ENCODE peak calls at places on chromosome X, in four cellular contexts. I, W, B and V are unnamed samples.

GRCh38 chrX:16993791-16994318 is 47.4 kb downstream of the REPS2 start:
- DNase-seq in W (no peak), B (no peak), I (no peak), V (no peak)

GRCh38 chrX:16077811-16078210 is 45.6 kb upstream of the GRPR start:
- DNase-seq in B (no peak), I (no peak), W (no peak), V (no peak)

GRCh38 chrX:10030570-10030969 is 63.4 kb downstream of the CLDN34 start:
- DNase-seq in I (no peak), W (no peak), B (no peak), V (no peak)

GRCh38 chrX:103211012-103211715 is 3.7 kb upstream of the BEX4 start:
- DNase-seq in B (no peak), I (peak), W (no peak), V (peak)

GRCh38 chrX:17214962-17215361 is 160.0 kb upstream of the NHS start:
- DNase-seq in I (no peak), W (no peak), B (no peak), V (no peak)

GRCh38 chrX:97756879-97757278 is 873.2 kb downstream of the RPA4 start:
- DNase-seq in I (no peak), W (no peak), B (no peak), V (no peak)

GRCh38 chrX:81294101-81294500 is 92.2 kb downstream of the SH3BGRL start:
- DNase-seq in W (no peak), B (no peak), I (no peak), V (no peak)

GRCh38 chrX:149145845-149146285 is 359.2 kb downstream of the IDS start:
- DNase-seq in B (no peak), I (no peak), W (no peak), V (no peak)

GRCh38 chrX:120549483-120550452 is 11.0 kb downstream of the CUL4B start:
- DNase-seq in W (no peak), B (no peak), I (peak), V (no peak)

GRCh38 chrX:38095971-38096529 is 89.7 kb downstream of the SYTL5 start:
- DNase-seq in B (no peak), I (no peak), W (no peak), V (no peak)

GRCh38 chrX:64230123-64230970 is at the start of gene ASB12:
- DNase-seq in W (no peak), I (no peak), B (no peak), V (no peak)

GRCh38 chrX:76893930-76894329 is 466.4 kb downstream of the MAGEE1 start:
- DNase-seq in B (no peak), I (no peak), W (no peak), V (no peak)

GRCh38 chrX:98795636-98796035 is 1614.4 kb downstream of the PCDH19 start:
- DNase-seq in B (no peak), W (no peak), I (no peak), V (no peak)

GRCh38 chrX:82648062-82648461 is 860.0 kb upstream of the POU3F4 start:
- DNase-seq in B (no peak), I (no peak), W (no peak), V (no peak)

GRCh38 chrX:150502979-150503897 is 65.2 kb upstream of the MTM1 start:
- DNase-seq in W (no peak), B (no peak), I (no peak), V (no peak)

GRCh38 chrX:133415276-133416105 is at the start of gene GPC4:
- DNase-seq in B (peak), W (peak), I (no peak), V (peak)

GRCh38 chrX:129626026-129626425 is 28.7 kb downstream of the APLN start:
- DNase-seq in I (no peak), B (no peak), W (no peak), V (no peak)

GRCh38 chrX:53686151-53686885 is at the start of gene HUWE1:
- DNase-seq in B (peak), W (peak), I (peak), V (peak)

GRCh38 chrX:26442340-26442739 is 226.4 kb downstream of the MAGEB5 start:
- DNase-seq in I (no peak), W (no peak), B (no peak), V (no peak)

GRCh38 chrX:97844161-97844560 is 960.5 kb downstream of the RPA4 start:
- DNase-seq in I (no peak), B (no peak), W (no peak), V (no peak)

GRCh38 chrX:124223524-124223923 is 108.9 kb upstream of the TEX13D start:
- DNase-seq in B (no peak), W (no peak), I (no peak), V (no peak)

GRCh38 chrX:136260801-136261200 is 9.6 kb upstream of the MAP7D3 start:
- DNase-seq in I (no peak), B (no peak), W (no peak), V (no peak)

GRCh38 chrX:26915064-26915463 is 548.1 kb downstream of the PPP4R3C start:
- DNase-seq in B (no peak), W (no peak), I (no peak), V (no peak)

GRCh38 chrX:38087594-38087993 is 81.2 kb downstream of the SYTL5 start:
- DNase-seq in W (no peak), I (no peak), B (no peak), V (no peak)

GRCh38 chrX:50704987-50705386 is 109.0 kb downstream of the SHROOM4 start:
- DNase-seq in W (no peak), I (no peak), B (no peak), V (no peak)

GRCh38 chrX:110509778-110510510 is 151.3 kb downstream of the RTL9 start:
- DNase-seq in I (no peak), B (no peak), W (no peak), V (peak)

GRCh38 chrX:131366387-131366786 is 77.3 kb upstream of the IGSF1 start:
- DNase-seq in I (no peak), W (no peak), B (no peak), V (no peak)

GRCh38 chrX:13077168-13077567 is 32.7 kb upstream of the FAM9C start:
- DNase-seq in B (no peak), W (no peak), I (no peak), V (no peak)

GRCh38 chrX:19544693-19545305 is 29.5 kb upstream of the MAP3K15 start:
- DNase-seq in B (no peak), W (no peak), I (no peak), V (peak)

GRCh38 chrX:130402211-130402684 is 461 bp downstream of the RBMX2 start:
- DNase-seq in I (no peak), B (no peak), W (no peak), V (no peak)

GRCh38 chrX:138067415-138067814 is 501.5 kb downstream of the ZIC3 start:
- DNase-seq in B (no peak), W (no peak), I (no peak), V (no peak)

GRCh38 chrX:119015407-119016242 is 41.2 kb downstream of the LONRF3 start:
- DNase-seq in W (peak), B (no peak), I (peak), V (no peak)

GRCh38 chrX:118603981-118604380 is 108.4 kb downstream of the DOCK11 start:
- DNase-seq in I (peak), B (no peak), W (no peak), V (peak)

DNA sequence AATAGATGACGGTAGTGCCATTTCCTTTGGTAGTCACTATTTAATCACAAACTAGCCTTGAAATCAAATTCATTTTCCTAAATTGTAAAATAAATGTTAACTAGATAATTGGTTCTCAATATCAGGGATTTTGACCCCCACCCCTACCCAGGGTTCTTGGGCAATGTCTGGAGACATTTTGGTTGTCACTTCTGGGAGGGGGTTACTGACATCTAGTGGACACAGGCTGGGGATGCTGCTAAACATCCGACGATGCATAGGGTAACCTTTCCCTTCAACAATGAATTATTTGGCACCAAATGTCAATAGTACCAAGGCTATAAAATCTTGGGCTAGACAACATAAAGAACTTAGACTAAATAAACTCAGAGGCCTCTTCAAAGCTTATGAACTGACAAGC is 285.8 kb upstream of the TRPC5 start:
- DNase-seq in I (no peak), B (no peak), W (no peak), V (peak)
- TF ChIP-seq CTCF in I (peak), B (no peak), W (no peak), V (peak)

GRCh38 chrX:74465424-74465823 is 44.1 kb downstream of the SLC16A2 start:
- DNase-seq in W (no peak), I (no peak), B (no peak), V (no peak)
- TF ChIP-seq CTCF in W (no peak), I (no peak), B (no peak), V (no peak)

GRCh38 chrX:23871905-23872546 is 35.7 kb downstream of the APOO start:
- DNase-seq in B (no peak), I (no peak), W (no peak), V (no peak)
- TF ChIP-seq CTCF in B (no peak), I (no peak), W (no peak), V (no peak)

DNA sequence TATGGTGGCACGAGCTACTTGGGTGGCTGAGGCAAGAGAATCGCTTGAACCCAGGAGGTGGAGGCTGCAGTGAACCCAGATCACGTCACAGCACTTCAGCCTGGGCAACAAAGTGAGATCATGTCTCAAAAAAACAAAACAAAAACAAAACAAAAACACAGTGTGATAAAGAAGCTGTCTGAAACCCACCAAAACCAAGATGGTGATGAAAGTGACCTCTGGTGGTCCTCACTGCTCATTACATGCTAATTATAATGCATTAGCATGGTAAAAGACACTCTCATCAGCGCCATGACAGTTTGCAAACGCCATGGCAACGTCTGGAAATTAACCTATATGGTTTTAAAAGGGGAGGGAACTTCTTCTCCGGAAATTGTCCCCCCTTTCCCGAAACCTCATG is 29.4 kb upstream of the OPHN1 start:
- DNase-seq in I (no peak), B (no peak), W (no peak), V (peak)
- TF ChIP-seq CTCF in I (peak), B (peak), W (peak), V (peak)

GRCh38 chrX:30343206-30343605 is 34.0 kb upstream of the NR0B1 start:
- DNase-seq in I (no peak), B (no peak), W (no peak), V (no peak)
- TF ChIP-seq CTCF in I (no peak), B (no peak), W (no peak), V (no peak)

GRCh38 chrX:317424-318067 is 1.1 kb downstream of the GTPBP6 start:
- DNase-seq in I (no peak), W (no peak), B (no peak), V (no peak)

GRCh38 chrX:318068-318738 is 393 bp downstream of the GTPBP6 start:
- DNase-seq in B (peak), I (peak), W (peak), V (peak)

GRCh38 chrX:319579-320125 is 1.1 kb upstream of the GTPBP6 start:
- DNase-seq in W (peak), I (no peak), B (peak), V (no peak)

GRCh38 chrX:320126-320783 is 1.7 kb upstream of the GTPBP6 start:
- DNase-seq in W (peak), I (no peak), B (peak), V (no peak)

DNA sequence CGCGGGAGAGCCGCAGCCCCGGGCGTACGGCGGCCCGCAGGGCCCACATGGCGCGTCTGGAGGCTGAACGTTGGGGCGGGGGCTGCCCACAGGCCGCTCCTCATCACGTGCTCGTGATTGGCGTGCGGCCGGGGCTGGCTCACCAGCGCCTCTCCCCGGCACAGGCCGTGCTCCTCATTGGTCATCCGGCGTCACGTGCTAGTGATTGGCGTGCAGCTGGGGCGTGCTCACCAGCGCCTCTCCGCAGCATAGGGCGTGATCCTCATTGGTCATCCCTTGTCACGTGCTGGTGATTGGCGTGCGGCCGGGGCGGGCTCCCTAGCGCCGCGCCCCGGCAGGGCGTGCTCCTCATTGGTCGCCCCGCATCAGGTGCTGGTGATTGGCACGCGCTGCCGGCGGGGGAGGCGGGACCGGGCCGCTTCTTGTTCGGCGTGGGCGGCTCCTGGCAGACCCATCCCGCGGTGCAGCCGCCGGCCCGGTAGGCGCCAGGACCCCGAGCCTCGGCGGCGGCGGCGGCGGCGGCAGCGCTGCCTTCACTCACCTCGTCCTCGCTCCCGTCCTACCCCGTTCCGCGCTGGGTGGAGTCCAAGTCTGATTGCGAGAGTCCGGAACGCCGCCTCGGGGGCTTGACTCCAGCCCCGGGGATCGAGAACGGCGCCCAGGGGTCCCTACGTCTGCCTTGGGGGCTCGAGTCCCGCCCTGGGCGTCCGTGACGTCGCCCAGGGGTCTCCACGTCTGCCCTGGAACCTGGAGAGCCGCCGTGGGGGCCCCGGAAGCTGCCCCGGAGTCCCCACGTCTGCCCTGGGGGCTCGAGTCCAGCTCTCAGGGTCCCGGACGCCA is at the start of gene GTPBP6:
- DNase-seq in I (peak), W (peak), B (peak), V (peak)
- TF ChIP-seq CTCF in I (peak), W (peak), B (peak), V (no peak)

DNA sequence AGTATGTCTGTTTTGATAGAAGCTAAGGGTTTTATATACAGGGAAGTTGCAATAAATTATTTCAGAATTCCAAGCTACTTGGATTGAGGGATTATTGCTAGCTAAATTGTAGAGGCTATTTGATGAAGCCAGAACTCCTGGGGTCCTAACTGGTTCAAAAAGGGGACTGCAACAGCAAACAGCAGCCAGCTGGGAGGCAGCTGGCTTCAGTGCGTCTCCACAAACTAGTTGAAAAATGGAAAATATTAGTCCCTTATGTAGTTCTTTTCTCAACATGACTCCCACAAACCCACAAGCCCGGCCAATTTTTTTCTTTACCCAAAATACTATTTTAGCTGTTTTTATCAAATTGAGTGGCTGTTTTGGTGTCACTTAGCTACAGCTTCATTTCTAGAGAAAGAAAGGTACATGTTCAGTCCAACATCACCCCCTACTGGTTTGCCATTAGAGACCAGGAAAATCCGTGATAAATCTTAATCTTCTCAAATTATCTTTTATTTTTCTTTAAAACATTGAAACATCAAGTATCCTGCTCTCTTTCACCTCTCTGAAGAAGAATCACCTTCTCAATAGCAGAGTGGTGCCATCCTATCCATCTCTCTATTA is 97.2 kb downstream of the GUCY2F start:
- DNase-seq in B (no peak), W (no peak), I (no peak), V (peak)
- TF ChIP-seq CTCF in B (no peak), W (peak), I (peak), V (peak)

GRCh38 chrX:43631841-43632240 is 24.3 kb upstream of the MAOA start:
- DNase-seq in I (no peak), W (no peak), B (no peak), V (no peak)
- TF ChIP-seq CTCF in I (no peak), W (no peak), B (no peak), V (no peak)

DNA sequence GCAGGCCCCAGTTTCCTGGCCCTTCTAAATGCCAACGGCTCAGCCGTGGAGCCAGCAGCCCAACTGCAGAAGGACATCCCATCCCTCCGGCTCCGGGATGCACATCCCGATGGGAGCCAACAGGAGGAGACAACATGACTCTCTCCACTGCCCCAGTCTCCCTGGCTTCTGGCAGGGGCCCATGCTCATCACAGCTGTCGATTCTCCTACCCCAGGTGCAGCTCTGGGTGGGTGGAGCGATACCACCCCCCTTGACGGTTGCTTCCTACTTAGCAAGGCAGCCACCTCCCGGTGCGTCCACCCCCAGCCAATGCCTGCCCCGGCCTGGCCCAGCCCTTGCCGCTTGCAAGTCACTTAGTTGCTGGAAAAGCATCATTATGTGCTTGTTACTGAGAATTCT is 19.5 kb downstream of the ZNF275 start:
- DNase-seq in I (no peak), B (no peak), W (no peak), V (no peak)
- TF ChIP-seq CTCF in I (no peak), B (no peak), W (no peak), V (no peak)